ENCODE peak calls at places on chromosomes 5 and 9, in four cellular contexts. S is HepG2, R is K562, V is GM12878. U is an unnamed sample.

GRCh38 chr9:36903541-36904435 is 130.3 kb downstream of the PAX5 start:
- DNase-seq in S (peak; percentile 12), R (peak; percentile 51), V (peak; percentile 48), U (peak; percentile 38)

GRCh38 chr5:110625376-110625999 is 101.0 kb downstream of the TMEM232 start:
- DNase-seq in S (peak; percentile 9), R (no peak), V (no peak), U (peak; percentile 22)

GRCh38 chr9:121363586-121363961 is 6.5 kb downstream of the STOM start:
- DNase-seq in S (no peak), R (no peak), V (no peak), U (no peak)

GRCh38 chr5:128002420-128002819 is 81.1 kb upstream of the SLC12A2 start:
- DNase-seq in S (no peak), R (no peak), V (no peak), U (no peak)

GRCh38 chr5:175523292-175523691 is 44.9 kb downstream of the SFXN1 start:
- DNase-seq in S (no peak), R (no peak), V (no peak), U (no peak)

GRCh38 chr5:169584998-169585451 is 1.5 kb downstream of the SPDL1 start:
- DNase-seq in S (no peak), R (peak; percentile 15), V (no peak), U (no peak)

GRCh38 chr5:16600397-16600796 is 16.4 kb downstream of the RETREG1 start:
- DNase-seq in S (no peak), R (no peak), V (no peak), U (no peak)

GRCh38 chr9:120874226-120874839 is 2.7 kb downstream of the PHF19 start:
- DNase-seq in S (no peak), R (no peak), V (no peak), U (no peak)

GRCh38 chr5:171695804-171696203 is 89.8 kb upstream of the SMIM23 start:
- DNase-seq in S (no peak), R (no peak), V (no peak), U (no peak)

DNA sequence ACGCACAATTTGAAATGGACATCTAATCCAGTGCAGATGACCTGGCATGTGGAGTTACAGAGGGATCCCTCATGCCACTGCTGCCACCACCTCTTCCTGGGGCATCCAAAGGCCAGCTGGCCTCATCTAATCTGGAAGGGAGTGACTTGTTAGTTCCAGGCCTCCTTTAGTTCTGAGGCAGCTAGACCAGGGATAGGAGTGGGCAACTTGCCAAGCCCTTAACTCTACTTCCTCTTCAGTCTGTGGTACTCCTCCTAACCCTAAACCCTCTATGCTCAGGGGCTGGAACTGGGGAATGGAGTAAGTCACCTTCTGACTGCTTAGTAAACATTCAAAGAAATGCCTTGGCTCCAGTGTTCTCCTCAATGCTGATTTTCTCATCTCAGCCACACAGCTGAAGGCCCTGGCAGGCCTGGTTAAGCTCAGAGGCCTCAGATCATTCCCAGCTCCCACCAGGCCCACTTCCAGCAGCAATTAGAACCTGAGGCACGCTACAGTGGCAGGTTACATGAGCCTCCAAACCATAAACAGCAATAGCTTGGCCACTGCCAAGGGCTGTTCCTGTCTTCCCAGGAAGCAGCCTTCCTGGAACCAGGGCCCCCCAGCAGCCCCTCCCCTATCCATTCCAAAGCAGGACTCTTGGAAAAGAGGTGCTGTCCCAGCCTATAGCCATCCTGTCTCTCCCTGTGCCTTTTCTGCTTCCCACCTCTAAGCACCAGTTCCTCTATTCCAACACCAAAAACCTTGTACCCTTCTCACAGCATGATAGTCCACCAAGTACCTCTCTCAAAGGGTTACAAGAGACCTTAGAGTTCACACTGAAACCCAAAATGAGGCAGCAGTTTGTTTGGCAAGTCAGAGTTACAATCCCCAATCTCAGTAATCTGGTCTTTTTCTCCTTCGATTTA is 2.0 kb downstream of the EIF4EBP3 start:
- DNase-seq in S (no peak), R (peak; percentile 37), V (no peak), U (no peak)
- TF ChIP-seq ZBTB33 in S (no peak), R (no peak), V (no peak), U (no peak)

GRCh38 chr9:131407717-131408195 is 13.9 kb downstream of the PRRC2B start:
- DNase-seq in S (peak; percentile 44), R (peak; percentile 34), V (no peak), U (no peak)
- H3K4me3 ChIP-seq in S (no peak overlapping the region), R (no peak overlapping the region), V (no peak overlapping the region), U (no peak overlapping the region)

DNA sequence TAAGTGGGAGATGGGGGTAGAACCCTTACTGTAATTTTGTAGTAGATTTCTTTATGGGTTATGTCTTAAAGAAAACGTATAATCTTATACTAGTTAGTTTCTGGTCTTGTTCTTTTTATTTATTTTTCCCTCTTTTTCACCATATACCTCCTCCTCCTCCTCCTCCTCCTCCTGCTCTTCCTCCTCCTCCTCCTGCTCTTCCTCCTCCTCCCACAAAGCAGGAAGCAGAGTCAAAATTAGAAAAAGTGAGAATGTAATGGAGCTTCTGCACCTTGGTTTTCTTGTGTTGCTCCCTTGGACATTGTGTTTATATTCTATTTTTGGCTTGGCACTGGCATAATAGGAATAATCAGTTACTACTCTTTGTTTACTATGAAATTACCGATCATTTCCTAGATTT is 4.5 kb downstream of the MACIR start:
- DNase-seq in S (no peak), R (no peak), V (no peak), U (no peak)
- TF ChIP-seq ZNF274 in S (no peak), R (no peak), V (no peak), U (no peak)

DNA sequence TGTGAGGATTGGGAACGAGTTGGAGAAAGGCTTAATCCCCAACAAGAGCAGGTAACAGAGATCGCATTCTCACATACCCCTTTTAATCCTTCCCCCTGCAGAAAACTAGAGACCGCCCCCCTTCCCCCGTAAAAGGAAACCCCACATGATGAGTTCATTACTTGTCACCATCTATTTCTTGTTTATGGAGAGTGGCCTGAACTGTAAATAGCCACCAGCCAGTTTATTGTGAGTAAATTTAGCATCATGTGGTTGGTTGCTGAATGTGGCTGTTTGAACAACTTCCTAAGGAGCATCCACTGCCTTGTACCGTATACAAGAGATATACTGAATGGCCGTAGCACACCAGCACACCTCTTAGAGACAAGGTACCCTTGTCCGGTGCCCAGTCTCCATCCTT is 62.1 kb downstream of the TJP2 start:
- DNase-seq in S (no peak), R (no peak), V (no peak), U (no peak)
- TF ChIP-seq ZBTB33 in S (no peak), R (no peak), V (no peak), U (no peak)

DNA sequence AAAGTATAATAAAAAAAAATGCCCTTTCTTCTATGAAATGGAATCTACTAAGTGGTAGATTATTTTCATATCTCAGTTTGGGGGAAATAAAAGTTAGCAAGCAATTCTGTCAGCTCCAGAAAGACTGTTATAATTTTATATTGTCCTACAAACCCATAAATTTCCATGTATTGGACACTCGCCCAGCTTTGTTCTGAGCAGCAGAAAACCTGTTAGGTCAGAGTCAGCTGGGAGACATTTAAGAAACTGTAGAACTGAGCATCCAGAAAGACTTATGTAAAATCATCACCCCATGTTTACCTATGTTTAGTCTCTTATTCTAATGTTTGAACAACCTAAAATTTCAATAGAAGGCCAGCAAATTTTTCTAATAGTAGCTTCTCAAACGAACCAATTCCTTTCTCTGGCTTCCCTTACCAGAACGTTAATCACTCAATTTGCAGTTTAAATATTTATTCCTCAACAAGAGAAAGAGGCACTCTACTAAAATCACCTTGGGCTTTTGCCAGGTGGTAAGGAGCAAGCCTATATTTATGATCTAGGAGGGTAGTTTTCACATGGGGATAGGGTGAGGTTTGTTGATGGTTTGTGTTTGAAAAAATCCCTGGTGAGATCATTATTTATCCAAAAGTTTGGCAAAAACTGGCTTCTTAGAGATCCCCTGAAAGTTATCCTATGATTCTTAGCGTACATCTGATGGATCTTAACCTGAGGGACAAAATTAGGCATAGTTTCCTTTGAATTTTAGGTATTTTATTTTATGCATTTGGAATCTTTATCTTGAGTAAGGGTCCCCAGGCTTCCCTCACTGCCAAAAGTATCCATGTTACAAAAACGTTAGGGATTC is 34.4 kb downstream of the MACROH2A1 start:
- DNase-seq in S (no peak), R (no peak), V (no peak), U (no peak)
- H3K4me3 ChIP-seq in S (no peak overlapping the region), R (no peak overlapping the region), V (no peak overlapping the region), U (no peak overlapping the region)

U was measured in HCT116.